ENCODE peak calls at places on chromosomes 12 and 14, in eight cellular contexts. C, A, K, X, B, P, G and J are unnamed samples.

GRCh38 chr14:30988509-30988908 is 36.9 kb upstream of the AP4S1 start:
- DNase-seq in G (peak), P (no peak), A (no peak), C (no peak), X (peak), B (no peak), K (no peak), J (no peak)

GRCh38 chr12:11666651-11667050 is 17.2 kb downstream of the ETV6 start:
- DNase-seq in B (no peak), K (no peak), A (no peak), P (no peak), X (no peak), G (no peak), C (no peak), J (no peak)

GRCh38 chr12:59357811-59358210 is 238.0 kb upstream of the SLC16A7 start:
- DNase-seq in G (peak), P (no peak), A (no peak), K (no peak), C (no peak), B (no peak), X (no peak), J (no peak)

GRCh38 chr12:46267618-46268348 is 1.1 kb downstream of the SLC38A1 start:
- DNase-seq in A (no peak), K (no peak), P (peak), B (peak), X (peak), G (no peak), C (no peak), J (no peak)

GRCh38 chr12:2574536-2574935 is 220.2 kb upstream of the FKBP4 start:
- DNase-seq in P (no peak), K (no peak), C (no peak), G (no peak), A (no peak), X (no peak), B (no peak), J (no peak)

GRCh38 chr12:48972213-48973021 is 882 bp upstream of the WNT10B start:
- DNase-seq in B (no peak), C (no peak), A (no peak), G (no peak), K (no peak), P (no peak), X (no peak), J (no peak)

GRCh38 chr14:28767239-28767850 is 758 bp downstream of the FOXG1 start:
- DNase-seq in A (no peak), G (no peak), X (no peak), B (no peak), C (no peak), P (no peak), K (no peak), J (no peak)

GRCh38 chr12:24803406-24804245 is 145.3 kb downstream of the BCAT1 start:
- DNase-seq in K (no peak), G (no peak), P (no peak), X (no peak), A (no peak), B (no peak), C (no peak), J (no peak)

GRCh38 chr12:13924286-13924685 is 57.1 kb downstream of the GRIN2B start:
- DNase-seq in K (no peak), A (no peak), C (no peak), G (no peak), P (no peak), B (no peak), X (no peak), J (no peak)

GRCh38 chr12:95615735-95616134 is 64.5 kb upstream of the USP44 start:
- DNase-seq in G (no peak), P (no peak), C (no peak), X (peak), A (no peak), K (no peak), B (no peak), J (no peak)

GRCh38 chr14:32203928-32204357 is 874 bp upstream of the RNU6-8 start:
- DNase-seq in B (peak), P (no peak), K (no peak), X (peak), G (no peak), C (no peak), A (no peak), J (no peak)

GRCh38 chr14:91835920-91836843 is 31.2 kb downstream of the TC2N start:
- DNase-seq in A (peak), P (peak), B (peak), G (peak), K (no peak), X (no peak), C (no peak), J (peak)

GRCh38 chr14:94540031-94540794 is 21.0 kb upstream of the SERPINA4 start:
- DNase-seq in X (peak), G (no peak), K (no peak), P (no peak), B (no peak), C (peak), A (no peak), J (no peak)
- TF ChIP-seq CTCF in X (peak), G (no peak), K (no peak), P (no peak), B (no peak), C (no peak), A (no peak), J (no peak)

GRCh38 chr12:85951823-85952222 is 77.7 kb downstream of the NTS start:
- DNase-seq in G (peak), X (peak), K (no peak), B (no peak), C (no peak), P (no peak), A (no peak), J (no peak)

GRCh38 chr12:85949253-85949652 is 75.2 kb downstream of the NTS start:
- DNase-seq in X (no peak), B (no peak), G (no peak), A (no peak), K (no peak), C (no peak), P (no peak), J (no peak)

DNA sequence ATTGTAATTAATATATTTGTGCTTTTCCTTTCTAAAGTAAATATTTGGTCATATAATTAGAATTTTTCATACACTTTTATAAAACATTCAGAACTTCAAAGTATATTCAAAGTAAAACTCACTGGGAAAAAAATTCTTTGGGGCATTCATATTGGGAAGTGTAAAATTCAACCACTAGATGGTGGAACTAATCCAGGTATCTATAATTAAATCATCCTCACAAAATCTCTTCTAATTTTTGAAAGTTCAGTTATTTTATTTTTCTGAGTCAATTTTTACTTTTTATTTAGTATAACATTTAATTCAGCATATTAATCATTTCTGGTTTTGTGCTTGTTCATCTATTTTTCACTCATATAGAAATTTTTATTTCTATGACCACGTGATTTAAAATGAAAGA is 81.0 kb downstream of the NTS start:
- DNase-seq in C (no peak), B (no peak), K (no peak), P (no peak), A (no peak), X (peak), G (peak), J (no peak)
- TF ChIP-seq CTCF in C (no peak), B (no peak), K (no peak), P (peak), A (no peak), X (no peak), G (no peak), J (no peak)

GRCh38 chr14:53954551-53955233 is 1.9 kb downstream of the BMP4 start:
- DNase-seq in P (no peak), G (no peak), K (no peak), A (no peak), C (no peak), B (peak), X (peak), J (no peak)

GRCh38 chr14:53952533-53952932 is 4.1 kb downstream of the BMP4 start:
- DNase-seq in X (peak), C (no peak), G (no peak), K (no peak), B (no peak), P (no peak), A (no peak), J (no peak)

GRCh38 chr14:53951661-53952265 is 4.9 kb downstream of the BMP4 start:
- DNase-seq in G (no peak), X (no peak), B (no peak), A (no peak), K (no peak), P (no peak), C (no peak), J (no peak)

GRCh38 chr14:53953828-53954550 is 2.6 kb downstream of the BMP4 start:
- DNase-seq in C (no peak), A (no peak), K (no peak), G (no peak), P (peak), B (peak), X (peak), J (no peak)

DNA sequence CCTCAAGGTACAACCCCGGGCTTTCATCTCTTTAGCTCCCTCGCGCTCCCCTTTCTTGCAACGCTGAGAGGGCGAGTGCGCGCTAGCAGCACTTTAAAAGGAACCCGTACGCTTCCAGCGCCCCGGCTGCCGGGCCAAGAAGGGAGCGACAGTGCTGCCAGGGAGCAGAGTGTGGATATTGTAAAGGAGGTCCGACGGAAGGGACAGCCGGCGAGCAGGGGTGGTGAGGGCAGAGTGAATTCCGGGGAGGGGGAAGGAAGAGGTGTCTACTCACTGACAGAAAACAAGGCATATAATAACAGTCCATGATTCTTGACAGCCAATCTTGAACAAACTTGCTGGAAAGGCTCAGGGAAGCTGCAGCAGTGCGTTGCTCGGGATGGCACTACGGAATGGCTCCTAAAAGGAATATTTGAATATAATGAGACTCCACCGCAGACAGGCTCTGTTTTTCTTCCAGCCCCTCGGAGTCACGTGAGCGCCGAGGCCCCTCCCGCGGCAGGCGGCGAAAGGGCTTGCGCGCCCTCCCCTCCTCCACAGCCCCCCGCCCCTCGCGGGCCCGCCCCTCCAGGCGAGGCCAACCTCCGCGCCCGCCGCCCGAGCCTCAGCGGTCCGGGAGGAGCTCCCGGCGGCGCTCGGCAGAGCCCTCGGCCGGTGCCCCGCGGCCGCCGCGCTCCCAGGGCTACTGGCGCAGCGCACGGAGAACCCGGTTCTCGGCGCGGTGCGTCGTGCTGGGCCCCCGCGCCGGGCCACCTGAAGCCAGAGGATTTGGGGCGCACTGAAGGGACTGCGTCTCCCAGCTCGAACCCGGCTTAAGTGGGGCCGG is 3.4 kb downstream of the BMP4 start:
- DNase-seq in K (peak), P (peak), C (no peak), G (peak), X (peak), B (peak), A (no peak), J (no peak)
- TF ChIP-seq CTCF in K (no peak), P (no peak), C (no peak), G (no peak), X (no peak), B (no peak), A (no peak), J (no peak)

GRCh38 chr12:89893972-89894706 is 185.5 kb upstream of the ATP2B1 start:
- DNase-seq in B (peak), X (peak), G (peak), C (no peak), K (no peak), P (no peak), A (no peak), J (no peak)
- TF ChIP-seq CTCF in B (no peak), X (no peak), G (no peak), C (no peak), K (no peak), P (no peak), A (no peak), J (no peak)

GRCh38 chr14:102772781-102773570 is 4.3 kb upstream of the TRAF3 start:
- DNase-seq in C (no peak), B (no peak), P (no peak), X (peak), K (no peak), A (no peak), G (no peak), J (no peak)
- TF ChIP-seq CTCF in C (peak), B (peak), P (no peak), X (peak), K (peak), A (no peak), G (no peak), J (peak)

GRCh38 chr14:53231166-53231565 is 78.0 kb upstream of the DDHD1 start:
- DNase-seq in X (no peak), G (no peak), K (no peak), P (no peak), A (no peak), C (no peak), B (no peak), J (no peak)

GRCh38 chr14:53228966-53229365 is 75.8 kb upstream of the DDHD1 start:
- DNase-seq in A (no peak), X (no peak), K (no peak), C (no peak), G (no peak), B (no peak), P (no peak), J (no peak)

GRCh38 chr14:53226553-53226952 is 73.4 kb upstream of the DDHD1 start:
- DNase-seq in B (no peak), A (no peak), C (peak), P (no peak), G (no peak), K (no peak), X (peak), J (no peak)

DNA sequence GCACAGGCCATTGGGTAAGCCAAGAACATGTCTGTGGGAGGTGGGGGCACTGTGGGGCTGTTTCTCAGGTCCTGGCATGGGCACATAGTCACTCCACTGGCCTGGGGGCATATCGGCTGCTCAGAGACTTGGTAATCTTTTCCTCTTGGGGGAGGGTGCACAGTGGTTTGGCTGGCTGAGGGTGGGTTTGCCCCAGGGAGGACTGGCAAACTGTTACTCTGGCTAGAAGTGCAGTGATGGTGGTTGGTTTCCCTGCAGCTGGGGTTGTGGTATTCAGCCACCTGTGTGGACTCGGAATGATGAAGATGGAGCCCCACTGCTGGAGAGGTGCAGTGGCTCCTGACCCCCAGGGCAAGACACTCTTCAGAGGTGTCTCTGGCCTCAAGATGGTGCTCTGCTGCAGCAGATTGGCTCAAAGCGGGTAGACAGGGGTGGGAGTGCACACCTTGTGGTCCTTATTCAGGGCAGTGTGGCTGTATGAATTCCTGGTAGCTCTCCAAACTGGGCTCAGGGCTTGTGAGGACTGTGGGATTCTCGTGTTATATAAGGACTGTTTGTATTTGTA is 74.1 kb upstream of the DDHD1 start:
- DNase-seq in C (no peak), K (no peak), G (no peak), A (no peak), B (no peak), X (no peak), P (no peak), J (no peak)
- TF ChIP-seq CTCF in C (no peak), K (no peak), G (no peak), A (no peak), B (no peak), X (no peak), P (no peak), J (no peak)

DNA sequence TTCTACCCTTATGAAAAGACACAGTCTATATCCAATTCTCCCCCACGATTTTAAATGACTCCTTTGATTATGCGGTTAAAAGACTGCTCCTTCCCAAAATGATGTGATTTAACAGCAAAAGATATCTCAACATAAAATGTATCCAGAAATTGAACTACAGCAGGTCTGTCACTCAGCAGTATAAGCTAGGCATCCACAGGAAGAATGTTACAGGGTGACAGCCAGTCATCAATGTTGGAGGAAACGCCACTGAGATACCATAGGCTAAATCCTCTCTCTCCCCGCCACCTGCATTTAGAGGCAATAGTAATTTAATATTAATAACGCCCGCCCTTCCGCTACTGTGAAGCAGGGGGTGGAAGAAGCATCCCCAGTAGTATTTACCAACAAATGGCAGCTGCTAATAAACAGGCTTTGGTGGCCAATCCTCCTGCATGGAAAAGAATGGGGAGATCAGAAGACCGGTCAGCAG is 613 bp downstream of the RECQL start:
- DNase-seq in B (no peak), P (no peak), A (no peak), K (no peak), G (no peak), C (no peak), X (no peak), J (no peak)
- TF ChIP-seq CTCF in B (no peak), P (no peak), A (no peak), K (no peak), G (no peak), C (no peak), X (no peak), J (no peak)